ENCODE peak calls at places on chromosomes 16 and 17, in seven cellular contexts. D, O, X, G, A, Y and K are unnamed samples.
A peak's percentile ranks its signal among the peaks of the same experiment; 100 is the strongest.

GRCh38 chr17:1182831-1183578 is 3.2 kb upstream of the ABR start:
- DNase-seq in O (no peak), D (no peak), G (no peak), Y (no peak), A (no peak), X (no peak), K (no peak)

GRCh38 chr17:43615330-43615729 is 46.4 kb downstream of the MEOX1 start:
- DNase-seq in Y (no peak), A (no peak), D (no peak), X (no peak), G (no peak), O (no peak), K (no peak)

GRCh38 chr17:10668771-10669170 is 11.7 kb upstream of the MYH3 start:
- DNase-seq in A (no peak), Y (no peak), X (no peak), G (no peak), O (no peak), D (peak; percentile 96), K (peak; percentile 37)

GRCh38 chr17:74307984-74308773 is 17.8 kb upstream of the KIF19 start:
- DNase-seq in O (no peak), G (no peak), A (no peak), Y (no peak), X (no peak), D (no peak), K (peak; percentile 83)

GRCh38 chr16:81774348-81774747 is 4.7 kb upstream of the PLCG2 start:
- DNase-seq in O (no peak), G (no peak), A (no peak), X (no peak), D (no peak), Y (no peak), K (peak; percentile 69)

GRCh38 chr16:4392382-4393242 is 21.0 kb downstream of the VASN start:
- DNase-seq in X (peak; percentile 82), A (no peak), Y (no peak), D (peak; percentile 85), G (peak; percentile 96), O (no peak), K (no peak)

GRCh38 chr17:9140550-9141422 is 119.5 kb downstream of the NTN1 start:
- DNase-seq in Y (no peak), O (no peak), G (no peak), D (no peak), X (no peak), A (no peak), K (no peak)

GRCh38 chr16:51441331-51441730 is 290.3 kb upstream of the SALL1 start:
- DNase-seq in A (no peak), G (no peak), X (no peak), O (no peak), Y (no peak), D (no peak), K (no peak)

GRCh38 chr17:81192386-81193050 is 26.5 kb upstream of the AATK start:
- DNase-seq in O (no peak), A (no peak), Y (no peak), G (no peak), D (no peak), X (no peak), K (no peak)

GRCh38 chr16:58732545-58733247 is 1.4 kb downstream of the GOT2 start:
- DNase-seq in G (no peak), D (peak; percentile 24), O (no peak), X (no peak), Y (peak; percentile 5), A (peak; percentile 7), K (peak; percentile 51)

GRCh38 chr16:24858219-24859041 is 12.7 kb downstream of the SLC5A11 start:
- DNase-seq in G (peak; percentile 82), A (peak; percentile 49), X (peak; percentile 81), D (peak; percentile 76), Y (peak; percentile 63), O (no peak), K (peak; percentile 78)

GRCh38 chr17:41024702-41025101 is 2.3 kb downstream of the KRTAP1-5 start:
- DNase-seq in D (peak; percentile 41), A (no peak), O (no peak), G (no peak), Y (no peak), X (no peak), K (no peak)

GRCh38 chr17:65749479-65749878 is 188.0 kb upstream of the AXIN2 start:
- DNase-seq in A (no peak), O (no peak), D (peak; percentile 50), Y (no peak), X (no peak), G (no peak), K (no peak)

GRCh38 chr16:82843606-82844271 is 217.0 kb downstream of the CDH13 start:
- DNase-seq in O (no peak), D (no peak), X (no peak), A (no peak), Y (no peak), G (no peak), K (no peak)

GRCh38 chr16:58280846-58281301 is 14.0 kb downstream of the PRSS54 start:
- DNase-seq in D (peak; percentile 27), O (no peak), X (no peak), Y (no peak), A (no peak), G (no peak), K (no peak)

GRCh38 chr16:87246269-87247065 is 70.7 kb downstream of the C16orf95 start:
- DNase-seq in G (no peak), X (no peak), Y (no peak), O (no peak), A (no peak), D (no peak), K (no peak)

GRCh38 chr16:89136931-89137330 is 34.6 kb upstream of the CDH15 start:
- DNase-seq in D (no peak), A (no peak), O (no peak), X (peak; percentile 50), G (no peak), Y (no peak), K (no peak)

GRCh38 chr17:48561894-48562810 is 16.0 kb downstream of the HOXB4 start:
- DNase-seq in O (no peak), X (no peak), Y (no peak), A (no peak), D (no peak), G (peak; percentile 64), K (no peak)

GRCh38 chr17:2195729-2196128 is 107.9 kb downstream of the SMG6 start:
- DNase-seq in G (no peak), A (peak; percentile 69), Y (no peak), O (peak; percentile 44), X (no peak), D (peak; percentile 66), K (no peak)

GRCh38 chr17:5362162-5362811 is 57.2 kb downstream of the NUP88 start:
- DNase-seq in G (peak; percentile 44), X (no peak), Y (no peak), O (no peak), D (no peak), A (no peak), K (no peak)

GRCh38 chr16:46785076-46785845 is 37.1 kb upstream of the MYLK3 start:
- DNase-seq in Y (no peak), O (no peak), G (no peak), D (no peak), X (no peak), A (no peak), K (no peak)

GRCh38 chr16:20515580-20516179 is 60.5 kb downstream of the ACSM2B start:
- DNase-seq in G (no peak), X (no peak), D (no peak), A (no peak), O (no peak), Y (no peak), K (no peak)

GRCh38 chr16:23679274-23679985 is 741 bp downstream of the PLK1 start:
- DNase-seq in Y (peak; percentile 66), A (peak; percentile 24), G (peak; percentile 81), O (no peak), D (peak; percentile 50), X (no peak), K (peak; percentile 58)

GRCh38 chr16:22052985-22053384 is 39.4 kb upstream of the VWA3A start:
- DNase-seq in X (no peak), A (no peak), D (no peak), O (no peak), G (no peak), Y (no peak), K (no peak)

GRCh38 chr16:1793578-1794220 is at the start of gene IGFALS:
- DNase-seq in D (no peak), X (peak; percentile 72), O (no peak), A (no peak), G (peak; percentile 73), Y (no peak), K (no peak)

GRCh38 chr16:27677300-27677699 is 127.4 kb downstream of the KATNIP start:
- DNase-seq in O (no peak), G (no peak), D (peak; percentile 22), A (no peak), Y (no peak), X (no peak), K (peak; percentile 67)

GRCh38 chr17:50952889-50953288 is 86.7 kb upstream of the TOB1 start:
- DNase-seq in A (no peak), X (peak; percentile 39), O (no peak), G (no peak), Y (no peak), D (no peak), K (no peak)

GRCh38 chr17:81400154-81400938 is 5.1 kb downstream of the BAHCC1 start:
- DNase-seq in A (no peak), D (peak; percentile 76), G (peak; percentile 88), X (no peak), Y (no peak), O (no peak), K (peak; percentile 71)

GRCh38 chr17:40554646-40555295 is 10.5 kb downstream of the CCR7 start:
- DNase-seq in O (no peak), A (peak; percentile 44), Y (no peak), D (no peak), X (peak; percentile 66), G (peak; percentile 39), K (no peak)

GRCh38 chr17:82930924-82931695 is 91.3 kb upstream of the ZNF750 start:
- DNase-seq in X (peak; percentile 72), Y (no peak), O (no peak), D (no peak), G (no peak), A (no peak), K (no peak)

GRCh38 chr17:7404737-7405412 is 978 bp upstream of the TMEM256 start:
- DNase-seq in G (peak; percentile 95), D (no peak), O (no peak), X (peak; percentile 89), A (peak; percentile 71), Y (no peak), K (peak; percentile 24)

GRCh38 chr16:15958703-15959348 is 9.4 kb downstream of the ABCC1 start:
- DNase-seq in A (no peak), G (no peak), Y (peak; percentile 24), X (peak; percentile 34), D (no peak), O (no peak), K (no peak)

GRCh38 chr16:74107795-74108610 is 188.6 kb upstream of the PSMD7 start:
- DNase-seq in G (peak; percentile 29), X (no peak), D (peak; percentile 20), A (peak; percentile 38), O (peak; percentile 2), Y (peak; percentile 54), K (peak; percentile 34)

GRCh38 chr17:54932711-54933110 is 32.1 kb downstream of the TOM1L1 start:
- DNase-seq in G (no peak), O (no peak), X (no peak), A (no peak), D (peak; percentile 18), Y (no peak), K (no peak)

GRCh38 chr16:11796227-11797165 is 562 bp downstream of the ZC3H7A start:
- DNase-seq in O (no peak), X (peak; percentile 90), G (peak; percentile 89), Y (peak; percentile 45), A (peak; percentile 24), D (peak; percentile 66), K (peak; percentile 70)

GRCh38 chr17:74646231-74646630 is 22.7 kb upstream of the CD300E start:
- DNase-seq in G (peak; percentile 62), A (no peak), O (no peak), X (no peak), D (no peak), Y (peak; percentile 5), K (peak; percentile 7)

GRCh38 chr16:27516360-27516759 is 33.4 kb downstream of the GTF3C1 start:
- DNase-seq in O (no peak), Y (no peak), A (no peak), G (no peak), X (no peak), D (no peak), K (no peak)